ENCODE peak calls at places on chromosomes 12 and 14, in six cellular contexts. A, V, K, P, C and H are unnamed samples.

GRCh38 chr14:70622111-70622712 is 19.5 kb upstream of the TTC9 start:
- DNase-seq in A (peak; percentile 64), V (no peak), K (peak; percentile 10), P (peak; percentile 38), C (no peak), H (no peak)

GRCh38 chr12:55002355-55002754 is 17.4 kb upstream of the NEUROD4 start:
- DNase-seq in A (no peak), V (no peak), K (no peak), P (no peak), C (no peak), H (no peak)

GRCh38 chr12:65565601-65566560 is 258.4 kb upstream of the HMGA2 start:
- DNase-seq in A (no peak), V (peak; percentile 91), K (no peak), P (peak; percentile 88), C (no peak), H (no peak)

GRCh38 chr12:65657635-65658034 is 166.6 kb upstream of the HMGA2 start:
- DNase-seq in A (no peak), V (no peak), K (no peak), P (no peak), C (no peak), H (no peak)

GRCh38 chr14:34058510-34058909 is 107.6 kb upstream of the EGLN3 start:
- DNase-seq in A (no peak), V (no peak), K (no peak), P (no peak), C (no peak), H (no peak)

GRCh38 chr12:46549527-46550265 is 177.1 kb upstream of the SLC38A2 start:
- DNase-seq in A (no peak), V (no peak), K (no peak), P (peak; percentile 86), C (no peak), H (no peak)

GRCh38 chr12:52828156-52829090 is 5.7 kb downstream of the KRT79 start:
- DNase-seq in A (no peak), V (no peak), K (no peak), P (no peak), C (no peak), H (no peak)

GRCh38 chr12:77236066-77236465 is 170.7 kb upstream of the E2F7 start:
- DNase-seq in A (no peak), V (peak; percentile 71), K (peak; percentile 6), P (no peak), C (no peak), H (no peak)

GRCh38 chr14:64929003-64929337 is 13.6 kb downstream of the GPX2 start:
- DNase-seq in A (peak; percentile 18), V (no peak), K (no peak), P (no peak), C (no peak), H (no peak)

GRCh38 chr14:72550513-72550912 is 343.4 kb downstream of the DPF3 start:
- DNase-seq in A (no peak), V (no peak), K (no peak), P (no peak), C (no peak), H (no peak)

GRCh38 chr12:19778111-19778688 is 338.9 kb downstream of the AEBP2 start:
- DNase-seq in A (no peak), V (peak; percentile 55), K (no peak), P (no peak), C (no peak), H (no peak)

GRCh38 chr12:56839489-56840442 is 76.6 kb downstream of the HSD17B6 start:
- DNase-seq in A (peak; percentile 57), V (no peak), K (no peak), P (peak; percentile 63), C (peak; percentile 44), H (no peak)

GRCh38 chr12:92055877-92056276 is 89.8 kb downstream of the BTG1 start:
- DNase-seq in A (no peak), V (no peak), K (no peak), P (no peak), C (no peak), H (no peak)

GRCh38 chr14:45103806-45104205 is 19.9 kb downstream of the PRPF39 start:
- DNase-seq in A (no peak), V (no peak), K (no peak), P (no peak), C (no peak), H (no peak)

GRCh38 chr14:36519431-36520321 is at the start of gene NKX2-1:
- DNase-seq in A (no peak), V (no peak), K (peak; percentile 100), P (no peak), C (no peak), H (no peak)

GRCh38 chr12:124391340-124392261 is 96.7 kb downstream of the RFLNA start:
- DNase-seq in A (no peak), V (no peak), K (peak; percentile 42), P (peak; percentile 76), C (no peak), H (no peak)

GRCh38 chr14:90275820-90276219 is 19.5 kb downstream of the PSMC1 start:
- DNase-seq in A (no peak), V (peak; percentile 46), K (no peak), P (peak; percentile 53), C (no peak), H (peak; percentile 46)

GRCh38 chr14:51609987-51610283 is 41.8 kb upstream of the FRMD6 start:
- DNase-seq in A (no peak), V (no peak), K (no peak), P (no peak), C (no peak), H (no peak)

GRCh38 chr12:5665615-5666014 is 233.7 kb downstream of the NTF3 start:
- DNase-seq in A (no peak), V (no peak), K (no peak), P (no peak), C (no peak), H (peak; percentile 13)

GRCh38 chr12:13103391-13104033 is at the start of gene GSG1:
- DNase-seq in A (no peak), V (no peak), K (no peak), P (no peak), C (no peak), H (no peak)

GRCh38 chr14:58055497-58055896 is 96.5 kb downstream of the ARMH4 start:
- DNase-seq in A (no peak), V (no peak), K (no peak), P (no peak), C (no peak), H (no peak)

GRCh38 chr14:73472182-73473114 is 14.1 kb upstream of the NUMB start:
- DNase-seq in A (no peak), V (peak; percentile 70), K (peak; percentile 87), P (peak; percentile 66), C (no peak), H (peak; percentile 64)

GRCh38 chr14:104973215-104974145 is 4.7 kb downstream of the AHNAK2 start:
- DNase-seq in A (peak; percentile 10), V (peak; percentile 91), K (peak; percentile 86), P (peak; percentile 95), C (peak; percentile 79), H (peak; percentile 86)

GRCh38 chr12:754871-755562 is 2.6 kb downstream of the WNK1 start:
- DNase-seq in A (no peak), V (no peak), K (peak; percentile 21), P (peak; percentile 50), C (no peak), H (peak; percentile 47)

GRCh38 chr14:105326891-105327694 is 12.5 kb downstream of the PACS2 start:
- DNase-seq in A (no peak), V (no peak), K (no peak), P (no peak), C (no peak), H (no peak)

GRCh38 chr12:93025145-93026103 is 96.3 kb upstream of the EEA1 start:
- DNase-seq in A (no peak), V (peak; percentile 61), K (no peak), P (peak; percentile 51), C (no peak), H (peak; percentile 11)

GRCh38 chr12:24469089-24469488 is 479.8 kb downstream of the BCAT1 start:
- DNase-seq in A (no peak), V (no peak), K (no peak), P (no peak), C (no peak), H (no peak)

GRCh38 chr12:111359231-111359913 is 9.5 kb downstream of the PHETA1 start:
- DNase-seq in A (no peak), V (no peak), K (no peak), P (no peak), C (no peak), H (no peak)